ENCODE peak calls at places on chromosomes 5 and 9, in five cellular contexts. O is AG09309; E is activated T-helper 1 cell treated with anti-CD3 and anti-CD28 coated beads, Interleukin-12 subunit alpha, Interleukin-12 subunit beta, Interleukin-2, Interleukin-4 antibody, amounts not matched to agents 30 ng/mL and 10 ng/mL and 1 ng/mL, durations not matched to agents 14 hours and 24 hours and 36 hours; H is RCC 7860; P is left lobe of liver. L is an unnamed sample.

GRCh38 chr9:16622541-16622940 is 247.9 kb downstream of the BNC2 start:
- DNase-seq in O (no peak), E (no peak), H (no peak), P (no peak), L (no peak)

GRCh38 chr5:173660481-173661280 is 44.2 kb upstream of the BOD1 start:
- DNase-seq in O (no peak), E (no peak), H (no peak), P (no peak), L (no peak)

GRCh38 chr9:2016411-2017208 is 1.5 kb downstream of the SMARCA2 start:
- DNase-seq in O (no peak), E (peak), H (peak), P (peak), L (peak)

GRCh38 chr5:77280036-77280435 is 69.6 kb downstream of the PDE8B start:
- DNase-seq in O (no peak), E (no peak), H (no peak), P (no peak), L (no peak)

GRCh38 chr5:57690724-57691123 is 208.1 kb upstream of the ACTBL2 start:
- DNase-seq in O (no peak), E (no peak), H (no peak), P (no peak), L (no peak)

GRCh38 chr5:101136454-101136853 is 233.4 kb upstream of the ST8SIA4 start:
- DNase-seq in O (no peak), E (no peak), H (no peak), P (no peak), L (no peak)

GRCh38 chr5:170576602-170577584 is 73.1 kb downstream of the KCNIP1 start:
- DNase-seq in O (no peak), E (no peak), H (no peak), P (no peak), L (no peak)

GRCh38 chr9:124217839-124218437 is 39.8 kb upstream of the NEK6 start:
- DNase-seq in O (no peak), E (no peak), H (no peak), P (peak), L (no peak)

GRCh38 chr9:70451765-70452164 is 37.3 kb upstream of the KLF9 start:
- DNase-seq in O (no peak), E (no peak), H (no peak), P (no peak), L (no peak)

GRCh38 chr9:33988219-33988890 is 60.3 kb downstream of the UBAP2 start:
- DNase-seq in O (no peak), E (no peak), H (no peak), P (no peak), L (no peak)

GRCh38 chr9:2559212-2560152 is 62.1 kb upstream of the VLDLR start:
- DNase-seq in O (peak), E (no peak), H (peak), P (peak), L (no peak)

GRCh38 chr5:157708866-157709265 is 22.4 kb upstream of the THG1L start:
- DNase-seq in O (no peak), E (no peak), H (no peak), P (no peak), L (no peak)

GRCh38 chr5:67209141-67209771 is 12.7 kb upstream of the CD180 start:
- DNase-seq in O (peak), E (peak), H (peak), P (peak), L (peak)

GRCh38 chr9:15889555-15889954 is 336.7 kb downstream of the CCDC171 start:
- DNase-seq in O (no peak), E (no peak), H (no peak), P (no peak), L (no peak)

GRCh38 chr5:172748341-172748843 is 22.6 kb downstream of the DUSP1 start:
- DNase-seq in O (no peak), E (no peak), H (no peak), P (no peak), L (no peak)

GRCh38 chr9:131282688-131283422 is 6.5 kb upstream of the FAM78A start:
- DNase-seq in O (no peak), E (no peak), H (no peak), P (no peak), L (no peak)

GRCh38 chr5:173888473-173889135 is 455 bp downstream of the CPEB4 start:
- DNase-seq in O (no peak), E (no peak), H (no peak), P (no peak), L (no peak)

GRCh38 chr5:50623666-50624065 is 42.8 kb upstream of the PARP8 start:
- DNase-seq in O (no peak), E (no peak), H (no peak), P (no peak), L (no peak)

GRCh38 chr5:141050622-141051525 is at the start of gene PCDHB1:
- DNase-seq in O (no peak), E (no peak), H (no peak), P (no peak), L (no peak)

GRCh38 chr5:75050415-75050814 is 1.9 kb downstream of the GCNT4 start:
- DNase-seq in O (no peak), E (no peak), H (no peak), P (no peak), L (no peak)